ENCODE peak calls at places on chromosomes 16 and 17, in six cellular contexts. B, P, Y, Q, N and G are unnamed samples.

GRCh38 chr16:1311738-1312458 is 2.5 kb downstream of the UBE2I start:
- DNase-seq in B (no peak), P (no peak), Y (no peak), Q (no peak), N (peak; percentile 55), G (peak; percentile 51)

GRCh38 chr17:82754297-82755208 is 2.7 kb downstream of the TBCD start:
- DNase-seq in B (peak; percentile 63), P (peak; percentile 64), Y (no peak), Q (no peak), N (no peak), G (no peak)

GRCh38 chr16:4064950-4065352 is 51.3 kb downstream of the ADCY9 start:
- DNase-seq in B (no peak), P (no peak), Y (no peak), Q (no peak), N (no peak), G (no peak)

GRCh38 chr17:15403276-15403939 is 62.0 kb upstream of the TEKT3 start:
- DNase-seq in B (no peak), P (no peak), Y (no peak), Q (no peak), N (no peak), G (no peak)

GRCh38 chr17:82859431-82860403 is 19.9 kb upstream of the ZNF750 start:
- DNase-seq in B (peak; percentile 62), P (peak; percentile 81), Y (peak; percentile 49), Q (peak; percentile 59), N (no peak), G (peak; percentile 31)

GRCh38 chr17:67365762-67366192 is 600 bp downstream of the PSMD12 start:
- DNase-seq in B (no peak), P (no peak), Y (no peak), Q (peak; percentile 43), N (no peak), G (no peak)

GRCh38 chr16:4131621-4132020 is 15.4 kb upstream of the ADCY9 start:
- DNase-seq in B (no peak), P (no peak), Y (no peak), Q (no peak), N (no peak), G (no peak)

GRCh38 chr16:81715358-81716196 is 63.5 kb upstream of the PLCG2 start:
- DNase-seq in B (no peak), P (no peak), Y (no peak), Q (no peak), N (no peak), G (no peak)

GRCh38 chr16:14186007-14186953 is 115.2 kb downstream of the MRTFB start:
- DNase-seq in B (peak; percentile 28), P (no peak), Y (no peak), Q (no peak), N (peak; percentile 46), G (no peak)

GRCh38 chr17:42920106-42920900 is 19.7 kb downstream of the G6PC1 start:
- DNase-seq in B (no peak), P (no peak), Y (no peak), Q (no peak), N (no peak), G (no peak)

GRCh38 chr16:55056585-55057520 is 126.2 kb downstream of the IRX5 start:
- DNase-seq in B (peak; percentile 84), P (peak; percentile 42), Y (no peak), Q (no peak), N (no peak), G (no peak)

GRCh38 chr16:79171504-79172240 is 428.9 kb downstream of the MAF start:
- DNase-seq in B (no peak), P (no peak), Y (no peak), Q (no peak), N (no peak), G (no peak)

GRCh38 chr17:4101127-4101798 is 41.6 kb downstream of the ZZEF1 start:
- DNase-seq in B (no peak), P (no peak), Y (no peak), Q (no peak), N (no peak), G (no peak)

GRCh38 chr17:81400939-81401726 is 5.9 kb downstream of the BAHCC1 start:
- DNase-seq in B (no peak), P (no peak), Y (no peak), Q (no peak), N (no peak), G (no peak)

GRCh38 chr17:50058296-50058945 is 2.5 kb downstream of the ITGA3 start:
- DNase-seq in B (no peak), P (no peak), Y (no peak), Q (no peak), N (no peak), G (no peak)

GRCh38 chr16:31130899-31131298 is 4.6 kb downstream of the PRSS8 start:
- DNase-seq in B (peak; percentile 77), P (peak; percentile 96), Y (no peak), Q (no peak), N (no peak), G (peak; percentile 92)

GRCh38 chr17:4221163-4221562 is 42.6 kb downstream of the ANKFY1 start:
- DNase-seq in B (no peak), P (no peak), Y (no peak), Q (no peak), N (no peak), G (no peak)

GRCh38 chr17:82004485-82005455 is 17.9 kb downstream of the CENPX start:
- DNase-seq in B (no peak), P (no peak), Y (no peak), Q (no peak), N (no peak), G (no peak)

GRCh38 chr16:64365448-64365858 is 756.4 kb downstream of the CDH11 start:
- DNase-seq in B (no peak), P (no peak), Y (no peak), Q (no peak), N (no peak), G (no peak)

GRCh38 chr16:82011199-82011641 is at the start of gene SDR42E1:
- DNase-seq in B (no peak), P (peak; percentile 89), Y (peak; percentile 70), Q (peak; percentile 68), N (no peak), G (peak; percentile 85)

GRCh38 chr16:5374184-5374583 is 276.6 kb upstream of the EEF2KMT start:
- DNase-seq in B (no peak), P (no peak), Y (no peak), Q (no peak), N (no peak), G (no peak)

GRCh38 chr17:41377546-41377945 is 4.6 kb downstream of the KRT34 start:
- DNase-seq in B (no peak), P (no peak), Y (no peak), Q (no peak), N (no peak), G (no peak)

GRCh38 chr17:78717431-78717980 is 64.6 kb downstream of the CYTH1 start:
- DNase-seq in B (no peak), P (peak; percentile 16), Y (no peak), Q (no peak), N (no peak), G (no peak)

GRCh38 chr16:54098247-54098646 is 188.3 kb downstream of the IRX3 start:
- DNase-seq in B (no peak), P (no peak), Y (no peak), Q (no peak), N (no peak), G (no peak)

GRCh38 chr17:12821376-12821940 is 32.2 kb downstream of the ARHGAP44 start:
- DNase-seq in B (no peak), P (no peak), Y (no peak), Q (no peak), N (no peak), G (no peak)

GRCh38 chr16:4404247-4404966 is 12.0 kb downstream of the CORO7 start:
- DNase-seq in B (peak; percentile 94), P (peak; percentile 65), Y (peak; percentile 51), Q (peak; percentile 69), N (no peak), G (no peak)

GRCh38 chr16:57531635-57532220 is 4.6 kb downstream of the CCDC102A start:
- DNase-seq in B (no peak), P (no peak), Y (no peak), Q (peak; percentile 33), N (no peak), G (peak; percentile 23)

GRCh38 chr17:29592850-29593545 is at the start of gene ANKRD13B:
- DNase-seq in B (no peak), P (peak; percentile 41), Y (no peak), Q (no peak), N (peak; percentile 65), G (no peak)

GRCh38 chr17:951388-952132 is 28.0 kb downstream of the NXN start:
- DNase-seq in B (peak; percentile 99), P (peak; percentile 16), Y (no peak), Q (no peak), N (no peak), G (peak; percentile 85)

GRCh38 chr16:64292953-64293352 is 828.9 kb downstream of the CDH11 start:
- DNase-seq in B (no peak), P (no peak), Y (no peak), Q (no peak), N (no peak), G (no peak)

GRCh38 chr17:81025065-81025751 is 9.7 kb upstream of the BAIAP2 start:
- DNase-seq in B (no peak), P (no peak), Y (no peak), Q (peak; percentile 61), N (no peak), G (no peak)

GRCh38 chr17:55348749-55349354 is 72.8 kb downstream of the MMD start:
- DNase-seq in B (peak; percentile 59), P (peak; percentile 31), Y (no peak), Q (no peak), N (peak; percentile 37), G (no peak)

GRCh38 chr16:69927056-69927757 is 23.9 kb upstream of the CLEC18A start:
- DNase-seq in B (peak; percentile 47), P (no peak), Y (no peak), Q (no peak), N (peak; percentile 69), G (no peak)

GRCh38 chr16:69217433-69217832 is 30.5 kb downstream of the SNTB2 start:
- DNase-seq in B (no peak), P (peak; percentile 1), Y (no peak), Q (no peak), N (no peak), G (no peak)